ENCODE peak calls at places on chromosome 11, in nine cellular contexts. I is stromal cell of bone marrow, M is PC-3, F is DMS153, L is RWPE1, J is islet precursor cell, Y is amniotic stem cell, Z is suprapubic skin, N is NCI-H1417. R is an unnamed sample.

GRCh38 chr11:104134760-104135159 is 29.2 kb downstream of the PDGFD start:
- DNase-seq in I (no peak), M (peak), F (no peak), L (no peak), J (peak), Y (no peak), Z (no peak), N (no peak), R (peak)

GRCh38 chr11:46710821-46711269 is 8.2 kb upstream of the F2 start:
- DNase-seq in I (peak), M (peak), F (no peak), L (no peak), J (no peak), Y (peak), Z (no peak), N (no peak), R (peak)

GRCh38 chr11:16136792-16137395 is 219.5 kb downstream of the SOX6 start:
- DNase-seq in I (no peak), M (no peak), F (no peak), L (no peak), J (no peak), Y (no peak), Z (no peak), N (no peak), R (no peak)

GRCh38 chr11:65170058-65170534 is at the start of gene SPDYC:
- DNase-seq in I (no peak), M (no peak), F (no peak), L (no peak), J (peak), Y (no peak), Z (no peak), N (no peak), R (no peak)

GRCh38 chr11:73205666-73206343 is 12.3 kb upstream of the P2RY2 start:
- DNase-seq in I (no peak), M (no peak), F (no peak), L (no peak), J (peak), Y (no peak), Z (peak), N (no peak), R (no peak)

GRCh38 chr11:79932612-79933011 is 491.8 kb upstream of the TENM4 start:
- DNase-seq in I (no peak), M (peak), F (no peak), L (no peak), J (no peak), Y (no peak), Z (no peak), N (no peak), R (peak)

GRCh38 chr11:43384393-43384792 is 25.7 kb downstream of the TTC17 start:
- DNase-seq in I (no peak), M (no peak), F (no peak), L (no peak), J (no peak), Y (no peak), Z (no peak), N (no peak), R (no peak)

GRCh38 chr11:8867856-8868705 is 42.9 kb upstream of the AKIP1 start:
- DNase-seq in I (peak), M (no peak), F (no peak), L (no peak), J (no peak), Y (no peak), Z (no peak), N (no peak), R (peak)

GRCh38 chr11:77747381-77747969 is 73.0 kb downstream of the RSF1 start:
- DNase-seq in I (no peak), M (no peak), F (no peak), L (no peak), J (no peak), Y (no peak), Z (no peak), N (no peak), R (no peak)

GRCh38 chr11:88181776-88182175 is 6.5 kb upstream of the RAB38 start:
- DNase-seq in I (no peak), M (peak), F (no peak), L (peak), J (no peak), Y (no peak), Z (no peak), N (no peak), R (peak)

GRCh38 chr11:61297741-61298140 is 2.6 kb upstream of the VWCE start:
- DNase-seq in I (peak), M (peak), F (no peak), L (peak), J (peak), Y (peak), Z (no peak), N (no peak), R (peak)

GRCh38 chr11:120336641-120337132 is 474 bp downstream of the ARHGEF12 start:
- DNase-seq in I (no peak), M (peak), F (no peak), L (no peak), J (peak), Y (no peak), Z (no peak), N (peak), R (no peak)

GRCh38 chr11:36280531-36280930 is 8.7 kb downstream of the COMMD9 start:
- DNase-seq in I (no peak), M (no peak), F (no peak), L (peak), J (no peak), Y (no peak), Z (no peak), N (no peak), R (peak)

GRCh38 chr11:122439911-122440782 is 215.4 kb upstream of the UBASH3B start:
- DNase-seq in I (peak), M (no peak), F (peak), L (no peak), J (no peak), Y (no peak), Z (no peak), N (peak), R (no peak)

GRCh38 chr11:44912270-44912987 is 38.3 kb downstream of the TP53I11 start:
- DNase-seq in I (no peak), M (no peak), F (no peak), L (no peak), J (peak), Y (no peak), Z (no peak), N (no peak), R (no peak)

GRCh38 chr11:104573431-104573830 is 324.8 kb downstream of the CASP12 start:
- DNase-seq in I (peak), M (peak), F (no peak), L (peak), J (no peak), Y (no peak), Z (no peak), N (no peak), R (peak)

GRCh38 chr11:65134240-65134951 is at the start of gene SYVN1:
- DNase-seq in I (peak), M (peak), F (peak), L (peak), J (peak), Y (peak), Z (peak), N (peak), R (peak)

GRCh38 chr11:119599864-119600593 is 129.0 kb downstream of the NECTIN1 start:
- DNase-seq in I (no peak), M (peak), F (no peak), L (no peak), J (no peak), Y (no peak), Z (no peak), N (no peak), R (peak)

GRCh38 chr11:62706841-62707240 is 383 bp downstream of the BSCL2 start:
- DNase-seq in I (no peak), M (no peak), F (no peak), L (no peak), J (no peak), Y (no peak), Z (no peak), N (no peak), R (no peak)

GRCh38 chr11:15730617-15731385 is 616.1 kb downstream of the INSC start:
- DNase-seq in I (no peak), M (no peak), F (no peak), L (no peak), J (no peak), Y (no peak), Z (no peak), N (peak), R (no peak)

GRCh38 chr11:83612891-83613766 is 327.0 kb upstream of the CCDC90B start:
- DNase-seq in I (no peak), M (no peak), F (peak), L (no peak), J (peak), Y (no peak), Z (no peak), N (peak), R (no peak)

GRCh38 chr11:29093416-29093815 is 923.4 kb downstream of the KCNA4 start:
- DNase-seq in I (peak), M (peak), F (no peak), L (peak), J (no peak), Y (peak), Z (no peak), N (no peak), R (peak)

R was measured in bronchial epithelial cell.